ENCODE peak calls at places on chromosomes 11 and 22, in nine cellular contexts. P is endothelial cell; X is T-helper 1 cell; G is SHP77; I is naive B cell; U is tibial nerve; W is NCI-H2171 treated with DMSO at 0.1 percent for 48 hours; J is BE2C; Q is activated T-cell treated with anti-CD3 and anti-CD28 coated beads, Interleukin-2, amount 50 U/mL, for 4 hours. H is an unnamed sample.

GRCh38 chr11:74449369-74449931 is 17.9 kb downstream of the KCNE3 start:
- DNase-seq in P (peak), X (peak), G (peak), I (peak), U (peak), W (peak), J (peak), Q (peak), H (peak)

GRCh38 chr11:117094776-117095175 is 3.5 kb downstream of the SIK3 start:
- DNase-seq in P (no peak), X (no peak), G (no peak), I (no peak), U (no peak), W (peak), J (no peak), Q (no peak), H (no peak)

GRCh38 chr11:8722156-8722555 is 39.6 kb downstream of the RPL27A start:
- DNase-seq in P (no peak), X (no peak), G (no peak), I (no peak), U (no peak), W (no peak), J (no peak), Q (no peak), H (no peak)

GRCh38 chr11:121212696-121213567 is 79.6 kb upstream of the SC5D start:
- DNase-seq in P (no peak), X (no peak), G (no peak), I (no peak), U (no peak), W (no peak), J (peak), Q (no peak), H (no peak)

GRCh38 chr11:120135838-120136237 is 2.1 kb downstream of the TRIM29 start:
- DNase-seq in P (no peak), X (no peak), G (no peak), I (no peak), U (no peak), W (no peak), J (no peak), Q (no peak), H (peak)

GRCh38 chr11:64099436-64099835 is 63.7 kb downstream of the FLRT1 start:
- DNase-seq in P (no peak), X (no peak), G (no peak), I (no peak), U (no peak), W (no peak), J (no peak), Q (no peak), H (no peak)

GRCh38 chr22:43515902-43516301 is 104.1 kb downstream of the MPPED1 start:
- DNase-seq in P (peak), X (no peak), G (no peak), I (no peak), U (no peak), W (no peak), J (no peak), Q (no peak), H (peak)

GRCh38 chr22:27461470-27461869 is 340.1 kb downstream of the MN1 start:
- DNase-seq in P (peak), X (no peak), G (no peak), I (no peak), U (no peak), W (no peak), J (no peak), Q (no peak), H (no peak)

GRCh38 chr22:50299724-50300619 is 7.5 kb downstream of the PLXNB2 start:
- DNase-seq in P (peak), X (no peak), G (no peak), I (no peak), U (no peak), W (no peak), J (no peak), Q (no peak), H (no peak)

GRCh38 chr22:20106849-20107237 is 9.1 kb upstream of the RANBP1 start:
- DNase-seq in P (no peak), X (no peak), G (no peak), I (no peak), U (no peak), W (no peak), J (no peak), Q (no peak), H (no peak)

GRCh38 chr11:22703040-22703439 is 36.6 kb downstream of the GAS2 start:
- DNase-seq in P (no peak), X (peak), G (peak), I (no peak), U (no peak), W (peak), J (peak), Q (no peak), H (no peak)

GRCh38 chr11:77125191-77125590 is 2.9 kb upstream of the MYO7A start:
- DNase-seq in P (no peak), X (no peak), G (no peak), I (no peak), U (no peak), W (no peak), J (peak), Q (no peak), H (no peak)

GRCh38 chr22:37675930-37676571 is 615 bp downstream of the LGALS1 start:
- DNase-seq in P (no peak), X (peak), G (no peak), I (no peak), U (no peak), W (no peak), J (peak), Q (no peak), H (no peak)

GRCh38 chr11:10878408-10879214 is 20.8 kb upstream of the ZBED5 start:
- DNase-seq in P (no peak), X (peak), G (no peak), I (peak), U (no peak), W (peak), J (no peak), Q (no peak), H (peak)

GRCh38 chr22:37410174-37411055 is 16.9 kb downstream of the ELFN2 start:
- DNase-seq in P (no peak), X (no peak), G (no peak), I (no peak), U (no peak), W (no peak), J (no peak), Q (no peak), H (no peak)

GRCh38 chr11:36009469-36009868 is 65.6 kb downstream of the LDLRAD3 start:
- DNase-seq in P (no peak), X (no peak), G (no peak), I (no peak), U (no peak), W (peak), J (no peak), Q (no peak), H (no peak)

GRCh38 chr22:40397436-40397835 is 27.0 kb downstream of the SGSM3 start:
- DNase-seq in P (peak), X (no peak), G (no peak), I (no peak), U (no peak), W (peak), J (no peak), Q (no peak), H (no peak)

GRCh38 chr11:66059966-66060680 is 8.0 kb downstream of the SF3B2 start:
- DNase-seq in P (no peak), X (no peak), G (no peak), I (no peak), U (no peak), W (no peak), J (no peak), Q (no peak), H (no peak)

GRCh38 chr11:109864161-109864661 is 229.0 kb upstream of the ZC3H12C start:
- DNase-seq in P (no peak), X (peak), G (no peak), I (no peak), U (no peak), W (no peak), J (no peak), Q (no peak), H (no peak)

GRCh38 chr11:19025799-19026406 is 34.6 kb downstream of the MRGPRX2 start:
- DNase-seq in P (no peak), X (no peak), G (no peak), I (no peak), U (no peak), W (no peak), J (peak), Q (no peak), H (no peak)

GRCh38 chr11:45041556-45041955 is 90.9 kb upstream of the TP53I11 start:
- DNase-seq in P (no peak), X (no peak), G (no peak), I (no peak), U (no peak), W (peak), J (no peak), Q (no peak), H (no peak)

GRCh38 chr11:335779-336665 is 15.4 kb upstream of the IFITM3 start:
- DNase-seq in P (no peak), X (no peak), G (no peak), I (no peak), U (no peak), W (no peak), J (no peak), Q (no peak), H (no peak)

GRCh38 chr22:32473388-32473952 is 1.1 kb upstream of the FBXO7 start:
- DNase-seq in P (peak), X (peak), G (peak), I (peak), U (peak), W (peak), J (peak), Q (peak), H (peak)

GRCh38 chr11:21622995-21623394 is 569.9 kb upstream of the ANO5 start:
- DNase-seq in P (no peak), X (no peak), G (no peak), I (no peak), U (no peak), W (no peak), J (no peak), Q (no peak), H (no peak)

GRCh38 chr22:39252461-39253391 is 7.9 kb upstream of the PDGFB start:
- DNase-seq in P (no peak), X (no peak), G (no peak), I (no peak), U (no peak), W (no peak), J (no peak), Q (no peak), H (no peak)

GRCh38 chr11:37402663-37403062 is 804.6 kb upstream of the RAG2 start:
- DNase-seq in P (no peak), X (no peak), G (no peak), I (no peak), U (no peak), W (no peak), J (no peak), Q (no peak), H (no peak)

GRCh38 chr11:44619931-44620725 is 54.7 kb downstream of the CD82 start:
- DNase-seq in P (peak), X (no peak), G (no peak), I (no peak), U (no peak), W (no peak), J (no peak), Q (no peak), H (peak)

GRCh38 chr11:117345039-117345438 is 17.4 kb downstream of the CEP164 start:
- DNase-seq in P (no peak), X (no peak), G (no peak), I (no peak), U (no peak), W (no peak), J (no peak), Q (no peak), H (no peak)

H was measured in D341Med.